ENCODE peak calls at places on chromosomes 7 and 10, in ten cellular contexts. Q is lower lobe of right lung; A is psoas muscle; F is astrocyte; Z is HAP-1; G is mesendoderm; I is CD4-positive, CD25-positive, alpha-beta regulatory T cell; K is heart right ventricle; X is neural progenitor cell; J is CD4-positive, alpha-beta memory T cell. C is an unnamed sample.

GRCh38 chr10:32981760-32982159 is 23.7 kb upstream of the ITGB1 start:
- DNase-seq in Q (no peak), G (peak; percentile 70), Z (no peak), K (peak; percentile 63), F (peak; percentile 70), X (no peak), J (peak; percentile 38), A (no peak), I (no peak), C (peak; percentile 86)

GRCh38 chr10:6383099-6383812 is 180.5 kb downstream of the PFKFB3 start:
- DNase-seq in G (no peak), F (peak; percentile 76), J (no peak), X (no peak), I (no peak), K (peak; percentile 34), A (no peak), Q (no peak), Z (no peak), C (no peak)

GRCh38 chr7:46369933-46370654 is 449.0 kb upstream of the IGFBP3 start:
- DNase-seq in J (no peak), Z (no peak), X (no peak), A (no peak), G (no peak), F (peak; percentile 92), K (no peak), I (no peak), Q (no peak), C (peak; percentile 94)

GRCh38 chr10:4981722-4982471 is 18.7 kb downstream of the AKR1C1 start:
- DNase-seq in I (no peak), K (peak; percentile 30), A (no peak), Q (peak; percentile 57), G (peak; percentile 89), X (peak; percentile 74), J (no peak), F (peak; percentile 31), Z (peak; percentile 70), C (peak; percentile 62)

GRCh38 chr7:101159696-101160674 is 5.4 kb downstream of the VGF start:
- DNase-seq in X (no peak), F (no peak), K (no peak), Z (no peak), G (peak; percentile 60), A (no peak), I (no peak), J (no peak), Q (no peak), C (no peak)

GRCh38 chr7:150307129-150307528 is 16.0 kb upstream of the LRRC61 start:
- DNase-seq in K (no peak), A (no peak), Z (no peak), I (no peak), Q (no peak), J (no peak), G (no peak), F (no peak), X (no peak), C (no peak)

GRCh38 chr10:14476641-14477407 is 146.1 kb upstream of the FRMD4A start:
- DNase-seq in X (no peak), K (no peak), J (no peak), G (peak; percentile 50), I (no peak), F (peak; percentile 99), Z (no peak), Q (no peak), A (no peak), C (no peak)

GRCh38 chr7:1122832-1123501 is 35.1 kb downstream of the GPER1 start:
- DNase-seq in F (no peak), X (no peak), I (no peak), G (no peak), Q (peak; percentile 43), Z (no peak), A (no peak), J (no peak), K (peak; percentile 47), C (no peak)

GRCh38 chr10:132341781-132342180 is 9.8 kb downstream of the LRRC27 start:
- DNase-seq in G (no peak), J (no peak), K (no peak), A (no peak), F (no peak), Z (no peak), X (no peak), I (no peak), Q (no peak), C (no peak)

GRCh38 chr10:21985541-21985940 is 18.0 kb downstream of the DNAJC1 start:
- DNase-seq in X (no peak), I (no peak), J (no peak), F (peak; percentile 75), G (no peak), Z (no peak), A (no peak), K (no peak), Q (no peak), C (peak; percentile 69)

GRCh38 chr10:19302117-19302516 is 253.5 kb downstream of the MALRD1 start:
- DNase-seq in A (no peak), X (no peak), J (no peak), K (no peak), I (no peak), F (peak; percentile 88), Q (no peak), Z (no peak), G (no peak), C (no peak)

GRCh38 chr7:13312327-13312726 is 624.9 kb downstream of the ARL4A start:
- DNase-seq in J (no peak), Z (no peak), Q (no peak), K (no peak), G (peak; percentile 71), X (peak; percentile 23), F (no peak), A (no peak), I (no peak), C (no peak)

GRCh38 chr7:3520206-3520605 is 219.2 kb downstream of the SDK1 start:
- DNase-seq in J (no peak), I (no peak), A (no peak), X (no peak), G (no peak), K (no peak), F (no peak), Z (no peak), Q (no peak), C (no peak)

GRCh38 chr10:38045129-38045528 is 34.7 kb downstream of the ZNF33A start:
- DNase-seq in G (no peak), X (no peak), Q (no peak), A (no peak), I (no peak), K (no peak), J (no peak), Z (no peak), F (no peak), C (no peak)

GRCh38 chr10:38038932-38039245 is 28.4 kb downstream of the ZNF33A start:
- DNase-seq in F (no peak), Q (no peak), Z (no peak), X (no peak), K (no peak), I (no peak), A (no peak), G (no peak), J (no peak), C (no peak)

GRCh38 chr10:38038107-38038931 is 27.8 kb downstream of the ZNF33A start:
- DNase-seq in Q (no peak), I (no peak), X (no peak), Z (no peak), K (no peak), A (no peak), F (no peak), G (no peak), J (peak; percentile 30), C (no peak)

GRCh38 chr10:38047666-38048065 is 37.2 kb downstream of the ZNF33A start:
- DNase-seq in Q (no peak), G (no peak), A (no peak), K (no peak), Z (no peak), X (no peak), I (no peak), J (no peak), F (no peak), C (no peak)

GRCh38 chr10:38043516-38043915 is 33.0 kb downstream of the ZNF33A start:
- DNase-seq in F (no peak), Q (no peak), A (no peak), G (no peak), X (no peak), J (no peak), K (no peak), Z (no peak), I (no peak), C (no peak)
- H3K36me3 ChIP-seq in F (no peaks in the 10 kb centered on the region), Q (peaks cover 13% of the 10 kb centered on the region), A (peaks cover 29% of the 10 kb centered on the region), G (no peaks in the 10 kb centered on the region), X (peaks cover 21% of the 10 kb centered on the region), J (peaks cover 4% of the 10 kb centered on the region), K (no peaks in the 10 kb centered on the region), Z (no peaks in the 10 kb centered on the region), I (peaks cover 66% of the 10 kb centered on the region), C (peaks cover 8% of the 10 kb centered on the region)

GRCh38 chr10:71980181-71981023 is 16.2 kb downstream of the CHST3 start:
- DNase-seq in A (no peak), I (no peak), G (no peak), Q (no peak), F (peak; percentile 67), K (no peak), X (no peak), Z (no peak), J (no peak), C (no peak)
- H3K4me1 ChIP-seq in A (peaks cover 80% of the 10 kb centered on the region), I (no peaks in the 10 kb centered on the region), G (peaks cover 4% of the 10 kb centered on the region), Q (peaks cover 87% of the 10 kb centered on the region), F (peaks cover 57% of the 10 kb centered on the region), K (peaks cover 100% of the 10 kb centered on the region), X (peaks cover 43% of the 10 kb centered on the region), Z (peaks cover 13% of the 10 kb centered on the region), J (no peaks in the 10 kb centered on the region), C (peaks cover 28% of the 10 kb centered on the region)

DNA sequence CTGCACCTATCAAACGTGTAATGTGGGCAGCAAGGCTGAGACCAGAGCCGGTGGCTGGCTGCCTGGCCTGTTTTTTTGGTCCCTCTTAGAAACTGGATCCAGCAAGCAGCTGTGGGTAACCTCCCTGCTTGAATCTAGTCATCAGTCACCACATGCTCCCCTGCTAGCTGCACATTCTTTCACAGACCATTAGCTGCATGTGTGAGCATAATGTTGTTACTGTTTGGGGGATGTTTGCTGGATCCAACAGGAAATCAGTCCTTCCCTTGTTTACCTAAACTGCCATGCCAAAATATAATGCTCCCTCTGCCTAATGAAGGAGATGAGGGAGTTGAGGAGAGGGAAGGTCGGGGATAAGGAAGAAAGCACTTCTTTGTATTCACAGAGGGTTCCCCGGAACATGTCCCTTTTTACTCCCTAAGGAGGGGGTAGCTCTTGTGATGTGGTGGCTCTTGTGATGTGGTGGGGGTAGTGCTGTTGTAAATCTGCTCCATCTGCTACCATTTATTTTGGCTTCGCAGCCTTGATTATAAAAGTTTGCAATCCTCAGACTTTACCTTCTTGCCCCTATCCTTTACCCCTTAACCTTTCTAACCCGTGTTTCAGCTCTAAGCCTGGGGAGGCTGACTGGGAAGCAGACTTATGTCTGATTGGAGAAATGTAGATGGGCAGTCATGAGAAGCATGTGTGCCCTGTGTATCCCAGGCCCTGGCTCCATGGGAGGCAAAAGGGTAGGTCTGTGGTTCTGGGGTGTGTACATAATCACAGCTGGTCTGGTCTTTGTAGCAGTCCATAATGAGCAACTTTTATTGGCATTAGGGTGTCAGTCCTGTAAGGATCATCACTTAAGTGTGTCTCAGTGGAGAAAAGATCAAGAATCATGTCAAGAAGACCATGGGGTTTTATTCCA is 20.8 kb downstream of the LOXL4 start:
- DNase-seq in K (no peak), Q (no peak), X (no peak), I (no peak), Z (no peak), F (peak; percentile 84), J (no peak), A (no peak), G (no peak), C (no peak)
- H3K36me3 ChIP-seq in K (peaks cover 10% of the 10 kb centered on the region), Q (peaks cover 84% of the 10 kb centered on the region), X (no peaks in the 10 kb centered on the region), I (peaks cover 81% of the 10 kb centered on the region), Z (peaks cover 29% of the 10 kb centered on the region), F (peaks cover 16% of the 10 kb centered on the region), J (peaks cover 54% of the 10 kb centered on the region), A (peaks cover 60% of the 10 kb centered on the region), G (no peaks in the 10 kb centered on the region), C (peaks cover 15% of the 10 kb centered on the region)

GRCh38 chr10:95377950-95378349 is 87.1 kb upstream of the PDLIM1 start:
- DNase-seq in J (no peak), I (no peak), G (no peak), K (peak; percentile 24), A (no peak), Q (no peak), X (no peak), Z (no peak), F (no peak), C (no peak)
- H3K4me1 ChIP-seq in J (peaks cover 6% of the 10 kb centered on the region), I (no peaks in the 10 kb centered on the region), G (no peaks in the 10 kb centered on the region), K (peaks cover 65% of the 10 kb centered on the region), A (no peaks in the 10 kb centered on the region), Q (peaks cover 4% of the 10 kb centered on the region), X (peaks cover 8% of the 10 kb centered on the region), Z (no peaks in the 10 kb centered on the region), F (no peaks in the 10 kb centered on the region), C (peaks cover 12% of the 10 kb centered on the region)

C was measured in cardiac muscle cell.